ENCODE peak calls at places on chromosomes 1 and 21, in four cellular contexts. R is GM23248, P is amygdala, H is DMS153. T is an unnamed sample.

GRCh38 chr1:18618546-18619466 is 11.8 kb upstream of the PAX7 start:
- DNase-seq in R (no peak), P (no peak), H (no peak), T (no peak)

GRCh38 chr1:146036241-146036989 is 14.9 kb upstream of the HJV start:
- DNase-seq in R (peak), P (no peak), H (peak), T (no peak)

GRCh38 chr1:45669379-45669778 is 17.0 kb downstream of the GPBP1L1 start:
- DNase-seq in R (peak), P (no peak), H (no peak), T (no peak)

GRCh38 chr1:169047074-169047473 is 59.4 kb upstream of the ATP1B1 start:
- DNase-seq in R (no peak), P (no peak), H (no peak), T (peak)

GRCh38 chr1:225526878-225527277 is 99.0 kb upstream of the LBR start:
- DNase-seq in R (no peak), P (no peak), H (no peak), T (no peak)

GRCh38 chr1:93598396-93598795 is 83.2 kb downstream of the BCAR3 start:
- DNase-seq in R (no peak), P (no peak), H (no peak), T (no peak)

GRCh38 chr1:184085667-184086066 is 34.1 kb downstream of the TSEN15 start:
- DNase-seq in R (no peak), P (no peak), H (no peak), T (no peak)

GRCh38 chr1:3618904-3619671 is 5.7 kb upstream of the TPRG1L start:
- DNase-seq in R (peak), P (peak), H (peak), T (peak)

GRCh38 chr1:143699115-143699514 is 272.7 kb downstream of the FAM72C start:
- DNase-seq in R (no peak), P (no peak), H (no peak), T (no peak)

GRCh38 chr21:44919913-44920693 is 596 bp downstream of the ITGB2 start:
- DNase-seq in R (no peak), P (no peak), H (no peak), T (no peak)

GRCh38 chr1:9406111-9406510 is 113.4 kb downstream of the SPSB1 start:
- DNase-seq in R (no peak), P (no peak), H (peak), T (no peak)

GRCh38 chr21:37367301-37367757 is 756 bp downstream of the DYRK1A start:
- DNase-seq in R (peak), P (peak), H (no peak), T (no peak)

GRCh38 chr1:232422098-232422497 is 207.8 kb downstream of the SIPA1L2 start:
- DNase-seq in R (peak), P (no peak), H (no peak), T (no peak)